ENCODE peak calls at places on chromosomes 11 and 22, in seven cellular contexts. H is NCI-H345; W is retina; R is H54; M is GM10248; I is A172; X is activated CD4-positive, alpha-beta T cell treated with anti-CD3 and anti-CD28 coated beads, Interleukin-2, amount 50 U/mL, for 4 hours. B is an unnamed sample.

GRCh38 chr11:94938399-94939055 is 34.8 kb downstream of the CWC15 start:
- DNase-seq in H (peak), W (no peak), R (no peak), M (no peak), I (peak), X (no peak), B (no peak)

GRCh38 chr11:44775366-44776356 is 48.9 kb downstream of the TSPAN18 start:
- DNase-seq in H (peak), W (no peak), R (peak), M (peak), I (peak), X (peak), B (peak)

GRCh38 chr11:33690290-33691050 is 10.2 kb downstream of the C11orf91 start:
- DNase-seq in H (no peak), W (no peak), R (peak), M (no peak), I (peak), X (no peak), B (no peak)

GRCh38 chr22:23763579-23764331 is 965 bp downstream of the C22orf15 start:
- DNase-seq in H (no peak), W (no peak), R (no peak), M (peak), I (no peak), X (peak), B (peak)

GRCh38 chr11:4740735-4741134 is 29.0 kb downstream of the OR51F1 start:
- DNase-seq in H (no peak), W (no peak), R (no peak), M (no peak), I (no peak), X (no peak), B (no peak)

GRCh38 chr11:14118047-14118446 is 155.5 kb downstream of the SPON1 start:
- DNase-seq in H (peak), W (no peak), R (no peak), M (no peak), I (no peak), X (no peak), B (no peak)

GRCh38 chr22:34390400-34390799 is 470.1 kb upstream of the LARGE1 start:
- DNase-seq in H (no peak), W (no peak), R (no peak), M (no peak), I (no peak), X (no peak), B (no peak)

GRCh38 chr11:95925011-95925410 is 1.1 kb upstream of the MTMR2 start:
- DNase-seq in H (no peak), W (peak), R (no peak), M (no peak), I (peak), X (no peak), B (no peak)

GRCh38 chr11:34302046-34302921 is 55.5 kb downstream of the ABTB2 start:
- DNase-seq in H (no peak), W (no peak), R (peak), M (peak), I (peak), X (no peak), B (no peak)

GRCh38 chr11:32439488-32440210 is 4.3 kb upstream of the WT1 start:
- DNase-seq in H (no peak), W (peak), R (no peak), M (no peak), I (no peak), X (no peak), B (no peak)

GRCh38 chr22:22044153-22044552 is 61.6 kb upstream of the TOP3B start:
- DNase-seq in H (no peak), W (no peak), R (no peak), M (no peak), I (no peak), X (no peak), B (no peak)

GRCh38 chr11:114063149-114063828 is 3.8 kb downstream of the ZBTB16 start:
- DNase-seq in H (no peak), W (no peak), R (no peak), M (no peak), I (no peak), X (no peak), B (no peak)

GRCh38 chr11:46649180-46649738 is 31.9 kb downstream of the ATG13 start:
- DNase-seq in H (no peak), W (no peak), R (peak), M (no peak), I (peak), X (no peak), B (no peak)

GRCh38 chr11:2798951-2799761 is 86.4 kb downstream of the CDKN1C start:
- DNase-seq in H (no peak), W (no peak), R (no peak), M (no peak), I (no peak), X (no peak), B (no peak)

GRCh38 chr11:133819114-133819513 is 26.2 kb downstream of the SPATA19 start:
- DNase-seq in H (no peak), W (no peak), R (no peak), M (no peak), I (no peak), X (no peak), B (no peak)

GRCh38 chr11:102399189-102399588 is 52.2 kb downstream of the BIRC2 start:
- DNase-seq in H (no peak), W (no peak), R (no peak), M (no peak), I (no peak), X (no peak), B (no peak)

GRCh38 chr11:75265851-75266531 is 25.4 kb downstream of the TPBGL start:
- DNase-seq in H (no peak), W (no peak), R (no peak), M (no peak), I (no peak), X (no peak), B (no peak)

GRCh38 chr11:113193077-113193476 is 121.3 kb upstream of the TTC12 start:
- DNase-seq in H (no peak), W (no peak), R (no peak), M (no peak), I (no peak), X (no peak), B (no peak)

GRCh38 chr11:21675049-21675616 is 517.8 kb upstream of the ANO5 start:
- DNase-seq in H (no peak), W (no peak), R (no peak), M (no peak), I (no peak), X (no peak), B (no peak)

GRCh38 chr11:69234171-69234570 is 59.8 kb upstream of the MYEOV start:
- DNase-seq in H (no peak), W (no peak), R (no peak), M (no peak), I (no peak), X (no peak), B (no peak)